ENCODE peak calls at places on chromosomes 16 and 17, in six cellular contexts. O, X, G, N, L and Y are unnamed samples.

GRCh38 chr17:69528035-69528434 is 113.5 kb downstream of the MAP2K6 start:
- DNase-seq in X (no peak), L (no peak), G (no peak), O (no peak), N (no peak), Y (no peak)

GRCh38 chr16:17460890-17461289 is 9.9 kb downstream of the XYLT1 start:
- DNase-seq in O (no peak), G (no peak), N (no peak), L (no peak), X (no peak), Y (no peak)

GRCh38 chr17:27438631-27439030 is 17.6 kb upstream of the KSR1 start:
- DNase-seq in X (no peak), G (no peak), L (peak), O (no peak), N (no peak), Y (no peak)

GRCh38 chr16:57628008-57628781 is at the start of gene ADGRG1:
- DNase-seq in X (peak), G (no peak), O (peak), L (peak), N (peak), Y (peak)

GRCh38 chr17:78921437-78921971 is 3.7 kb downstream of the TIMP2 start:
- DNase-seq in N (no peak), X (no peak), L (no peak), G (no peak), O (no peak), Y (peak)

GRCh38 chr17:79496422-79497005 is 114.3 kb downstream of the RBFOX3 start:
- DNase-seq in G (no peak), L (no peak), X (no peak), O (no peak), N (no peak), Y (no peak)

GRCh38 chr16:9845661-9846361 is 336.4 kb downstream of the GRIN2A start:
- DNase-seq in X (no peak), O (no peak), G (no peak), L (peak), N (peak), Y (no peak)

GRCh38 chr17:42287305-42288077 is 807 bp upstream of the STAT5A start:
- DNase-seq in L (no peak), G (no peak), X (peak), N (no peak), O (no peak), Y (peak)

GRCh38 chr17:10149573-10150399 is 48.6 kb downstream of the GAS7 start:
- DNase-seq in L (peak), X (no peak), G (no peak), N (peak), O (no peak), Y (no peak)

GRCh38 chr16:21302898-21303528 is 24.9 kb upstream of the CRYM start:
- DNase-seq in O (no peak), G (no peak), N (no peak), L (peak), X (no peak), Y (no peak)

GRCh38 chr17:82902972-82903874 is 63.4 kb upstream of the ZNF750 start:
- DNase-seq in L (no peak), N (no peak), X (no peak), G (no peak), O (no peak), Y (no peak)

GRCh38 chr17:41428591-41429326 is 4.4 kb upstream of the KRT37 start:
- DNase-seq in L (no peak), N (no peak), X (no peak), O (no peak), G (no peak), Y (no peak)

GRCh38 chr17:79626156-79626890 is 15.5 kb upstream of the RBFOX3 start:
- DNase-seq in L (no peak), G (no peak), N (no peak), X (no peak), O (peak), Y (peak)

GRCh38 chr16:68732068-68732680 is 4.9 kb upstream of the CDH1 start:
- DNase-seq in O (peak), L (no peak), N (peak), X (no peak), G (no peak), Y (no peak)

GRCh38 chr16:11032922-11033291 is 88.5 kb downstream of the CLEC16A start:
- DNase-seq in N (no peak), X (no peak), O (no peak), G (no peak), L (peak), Y (peak)

GRCh38 chr16:3026003-3026378 is 2.2 kb downstream of the THOC6 start:
- DNase-seq in N (no peak), L (no peak), G (no peak), O (no peak), X (no peak), Y (no peak)

GRCh38 chr17:1830288-1830687 is 483 bp downstream of the RPA1 start:
- DNase-seq in O (no peak), N (peak), L (no peak), G (peak), X (no peak), Y (no peak)

GRCh38 chr17:83181991-83182619 is 102.7 kb downstream of the METRNL start:
- DNase-seq in O (peak), N (no peak), G (no peak), X (no peak), L (no peak), Y (no peak)

GRCh38 chr16:88510091-88510719 is 57.1 kb downstream of the ZFPM1 start:
- DNase-seq in X (no peak), L (no peak), G (no peak), N (no peak), O (no peak), Y (no peak)

GRCh38 chr16:10386517-10387377 is 886 bp downstream of the ATF7IP2 start:
- DNase-seq in X (no peak), N (no peak), G (no peak), L (peak), O (no peak), Y (no peak)

GRCh38 chr17:43713494-43714162 is 45.0 kb downstream of the SOST start:
- DNase-seq in L (peak), G (peak), N (peak), O (peak), X (peak), Y (no peak)

GRCh38 chr16:84569382-84569987 is 48.4 kb downstream of the COTL1 start:
- DNase-seq in X (no peak), G (no peak), N (peak), O (no peak), L (peak), Y (no peak)

GRCh38 chr16:56295059-56295673 is 103.9 kb downstream of the GNAO1 start:
- DNase-seq in G (no peak), L (no peak), X (no peak), N (no peak), O (no peak), Y (no peak)

GRCh38 chr17:69218986-69219385 is 9.6 kb downstream of the ABCA10 start:
- DNase-seq in X (no peak), O (no peak), G (no peak), N (no peak), L (no peak), Y (no peak)

GRCh38 chr17:51860934-51861561 is 297.5 kb downstream of the CA10 start:
- DNase-seq in G (peak), L (peak), O (peak), X (peak), N (peak), Y (no peak)

GRCh38 chr16:9135797-9136196 is 44.4 kb downstream of the HAPSTR1 start:
- DNase-seq in N (no peak), L (no peak), G (peak), O (no peak), X (no peak), Y (peak)

GRCh38 chr16:22942812-22943211 is 128.8 kb downstream of the HS3ST2 start:
- DNase-seq in N (no peak), G (no peak), X (no peak), L (no peak), O (no peak), Y (no peak)

GRCh38 chr17:17416400-17417360 is 60.1 kb upstream of the MED9 start:
- DNase-seq in L (peak), O (no peak), N (peak), X (no peak), G (no peak), Y (no peak)

GRCh38 chr17:41785876-41786226 is 660 bp downstream of the JUP start:
- DNase-seq in O (peak), X (no peak), G (peak), L (peak), N (peak), Y (no peak)

GRCh38 chr17:72614871-72615626 is 477.4 kb downstream of the SLC39A11 start:
- DNase-seq in N (peak), X (no peak), L (peak), G (no peak), O (peak), Y (no peak)

GRCh38 chr16:75258807-75259141 is 7.3 kb upstream of the BCAR1 start:
- DNase-seq in X (no peak), N (no peak), L (no peak), G (no peak), O (peak), Y (no peak)

GRCh38 chr16:17483266-17483864 is 12.6 kb upstream of the XYLT1 start:
- DNase-seq in O (no peak), L (no peak), G (no peak), N (no peak), X (no peak), Y (no peak)

GRCh38 chr16:57147381-57148191 is 38.3 kb downstream of the PSME3IP1 start:
- DNase-seq in X (no peak), G (peak), O (no peak), L (peak), N (no peak), Y (no peak)

GRCh38 chr17:31558748-31559646 is 167.5 kb downstream of the RAB11FIP4 start:
- DNase-seq in N (peak), O (peak), X (peak), L (peak), G (peak), Y (peak)

GRCh38 chr16:69838417-69838990 is 76.4 kb downstream of the WWP2 start:
- DNase-seq in O (no peak), G (no peak), X (no peak), N (no peak), L (no peak), Y (no peak)

GRCh38 chr17:76388966-76389888 is 4.8 kb downstream of the SPHK1 start:
- DNase-seq in L (no peak), X (no peak), N (no peak), O (no peak), G (no peak), Y (no peak)

GRCh38 chr17:76793775-76794174 is 55.9 kb downstream of the MFSD11 start:
- DNase-seq in O (no peak), G (peak), X (peak), L (peak), N (peak), Y (no peak)

GRCh38 chr16:81350306-81350615 is 35.5 kb downstream of the GAN start:
- DNase-seq in L (peak), X (no peak), G (no peak), N (no peak), O (no peak), Y (no peak)
- TF ChIP-seq CTCF in L (no peak), X (no peak), G (no peak), N (no peak), O (no peak), Y (no peak)

GRCh38 chr16:50444546-50444945 is 75.8 kb upstream of the BRD7 start:
- DNase-seq in G (no peak), O (no peak), L (no peak), X (no peak), N (no peak), Y (no peak)

GRCh38 chr16:50448981-50449380 is 80.2 kb upstream of the BRD7 start:
- DNase-seq in G (no peak), L (no peak), N (no peak), O (no peak), X (no peak), Y (no peak)

GRCh38 chr16:50448522-50448921 is 79.7 kb upstream of the BRD7 start:
- DNase-seq in X (no peak), G (no peak), N (peak), O (peak), L (no peak), Y (no peak)

GRCh38 chr16:50445603-50446250 is 76.9 kb upstream of the BRD7 start:
- DNase-seq in O (no peak), N (no peak), G (no peak), L (no peak), X (no peak), Y (no peak)

DNA sequence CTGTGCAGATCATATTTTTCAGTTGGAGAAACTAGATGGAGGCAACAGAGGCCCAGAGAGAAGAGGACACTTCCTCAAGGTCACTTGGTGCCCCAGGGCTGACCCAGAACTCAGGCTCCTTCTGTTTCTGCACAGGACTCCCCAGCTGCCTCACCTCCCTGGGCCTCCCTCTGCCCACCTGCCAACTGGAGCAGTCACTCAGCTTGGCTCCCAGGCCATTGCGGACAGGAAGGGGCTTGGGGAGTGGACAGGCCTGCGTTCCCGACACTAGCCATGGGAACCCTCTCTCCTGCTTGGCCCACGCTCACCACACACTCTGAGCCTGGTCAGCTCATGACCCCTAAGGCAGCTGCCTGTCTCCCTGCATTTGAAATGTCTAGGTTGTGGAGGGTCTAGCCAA is 78.1 kb upstream of the BRD7 start:
- DNase-seq in L (no peak), N (no peak), O (no peak), X (peak), G (no peak), Y (no peak)
- TF ChIP-seq CTCF in L (no peak), N (no peak), O (no peak), X (no peak), G (no peak), Y (no peak)

GRCh38 chr17:12850996-12851395 is 61.7 kb downstream of the ARHGAP44 start:
- DNase-seq in N (no peak), O (no peak), L (no peak), G (no peak), X (no peak), Y (no peak)
- TF ChIP-seq CTCF in N (no peak), O (no peak), L (no peak), G (no peak), X (no peak), Y (no peak)

DNA sequence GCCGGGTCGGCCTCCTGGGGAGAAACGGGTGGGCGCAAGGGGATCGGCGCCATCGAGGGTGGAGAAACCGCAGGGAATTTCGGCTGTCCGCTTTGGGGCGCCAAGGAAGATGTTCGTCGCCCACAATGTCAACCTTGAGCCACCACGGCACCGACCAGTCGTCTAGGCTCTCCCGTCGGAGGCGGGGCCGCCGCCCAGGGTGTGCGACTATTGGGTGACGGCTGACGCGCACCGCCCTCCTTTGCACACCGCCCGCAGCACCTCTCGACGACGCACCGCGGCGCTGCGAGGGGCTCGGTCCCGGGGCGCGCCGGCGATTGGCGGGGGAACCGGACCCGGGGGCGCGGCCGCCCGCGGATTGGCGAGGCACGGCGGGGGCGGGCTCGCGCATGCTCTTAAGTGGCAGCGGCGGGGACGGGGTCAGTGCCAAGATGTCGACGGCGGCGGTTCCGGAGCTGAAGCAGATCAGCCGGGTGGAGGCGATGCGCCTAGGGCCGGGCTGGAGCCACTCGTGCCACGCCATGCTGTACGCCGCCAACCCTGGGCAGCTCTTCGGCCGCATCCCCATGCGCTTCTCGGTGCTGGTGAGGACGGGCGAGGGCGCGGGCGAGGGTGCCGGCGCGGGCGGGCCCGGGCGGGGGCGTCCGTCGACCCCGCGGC is at the start of gene NUDT16L1:
- DNase-seq in X (peak), G (peak), O (peak), L (peak), N (peak), Y (peak)
- TF ChIP-seq CTCF in X (peak), G (peak), O (no peak), L (no peak), N (no peak), Y (peak)